ENCODE peak calls at places on chromosomes 4 and X, in six cellular contexts. N is thyroid gland, H is sigmoid colon, Y is mammary epithelial cell, U is neural progenitor cell, A is H1. X is an unnamed sample.

GRCh38 chr4:20698382-20698781 is 1.9 kb upstream of the PACRGL start:
- DNase-seq in N (no peak), H (no peak), Y (peak; percentile 22), U (no peak), A (no peak), X (no peak)

GRCh38 chr4:179307297-179308136 is 1865.3 kb upstream of the AGA start:
- DNase-seq in N (no peak), H (no peak), Y (peak; percentile 15), U (peak; percentile 71), A (no peak), X (peak; percentile 72)

GRCh38 chr4:85147481-85148076 is 181.1 kb upstream of the WDFY3 start:
- DNase-seq in N (peak; percentile 31), H (peak; percentile 80), Y (peak; percentile 41), U (peak; percentile 69), A (no peak), X (no peak)

GRCh38 chrX:109922183-109922582 is 80.7 kb upstream of the TMEM164 start:
- DNase-seq in N (no peak), H (no peak), Y (no peak), U (no peak), A (no peak), X (no peak)

GRCh38 chr4:165874072-165874798 is 1.2 kb downstream of the TLL1 start:
- DNase-seq in N (peak; percentile 4), H (no peak), Y (peak; percentile 50), U (peak; percentile 26), A (no peak), X (no peak)

GRCh38 chrX:117854806-117855205 is 261.8 kb downstream of the KLHL13 start:
- DNase-seq in N (no peak), H (no peak), Y (no peak), U (no peak), A (no peak), X (no peak)

GRCh38 chrX:133325422-133325821 is 89.9 kb downstream of the GPC4 start:
- DNase-seq in N (no peak), H (no peak), Y (no peak), U (no peak), A (no peak), X (no peak)

GRCh38 chr4:166318810-166319525 is 445.9 kb downstream of the TLL1 start:
- DNase-seq in N (no peak), H (no peak), Y (peak; percentile 81), U (no peak), A (no peak), X (no peak)

GRCh38 chr4:8653326-8654000 is 60.9 kb downstream of the CPZ start:
- DNase-seq in N (no peak), H (peak; percentile 46), Y (no peak), U (no peak), A (no peak), X (no peak)

GRCh38 chrX:30863969-30864368 is 25.1 kb downstream of the TAB3 start:
- DNase-seq in N (no peak), H (no peak), Y (no peak), U (no peak), A (no peak), X (no peak)

GRCh38 chr4:163367651-163368050 is 24.0 kb downstream of the NPY5R start:
- DNase-seq in N (no peak), H (no peak), Y (peak; percentile 84), U (no peak), A (no peak), X (no peak)
- H3K36me3 ChIP-seq in N (no peaks in the 10 kb centered on the region), H (no peaks in the 10 kb centered on the region), Y (no peaks in the 10 kb centered on the region), U (no peaks in the 10 kb centered on the region), A (no peaks in the 10 kb centered on the region), X (no peaks in the 10 kb centered on the region)

DNA sequence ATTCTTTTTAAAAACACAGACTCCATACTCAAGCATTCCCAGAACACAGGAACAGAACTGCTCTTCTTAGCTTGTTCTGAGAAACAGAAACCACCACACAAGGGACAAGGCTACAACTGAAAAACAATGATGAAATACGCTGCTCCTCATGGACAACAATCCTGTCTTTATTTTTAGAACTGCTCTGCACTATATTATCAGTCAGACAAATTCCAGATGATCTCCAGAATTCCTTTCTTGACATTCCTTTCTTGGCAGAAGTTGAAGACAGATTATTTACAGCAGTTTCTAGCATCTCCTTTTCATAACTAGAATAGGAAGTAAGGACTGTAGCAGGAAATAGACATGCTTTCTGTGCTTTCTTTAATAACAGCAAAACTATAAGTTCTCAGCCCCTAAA is 36.1 kb downstream of the ANTXR2 start:
- DNase-seq in N (no peak), H (no peak), Y (no peak), U (no peak), A (no peak), X (no peak)
- H3K4me3 ChIP-seq in N (no peak overlapping the region), H (peak overlapping the region; percentile 15), Y (no peak overlapping the region), U (no peak overlapping the region), A (no peak overlapping the region), X (no peak overlapping the region)

GRCh38 chr4:74447636-74448233 is 2.8 kb downstream of the AREG start:
- DNase-seq in N (no peak), H (no peak), Y (no peak), U (no peak), A (no peak), X (no peak)

GRCh38 chr4:74450298-74450683 is 5.4 kb downstream of the AREG start:
- DNase-seq in N (no peak), H (no peak), Y (no peak), U (no peak), A (no peak), X (no peak)

GRCh38 chr4:74446896-74447295 is 2.0 kb downstream of the AREG start:
- DNase-seq in N (no peak), H (no peak), Y (no peak), U (no peak), A (no peak), X (no peak)

GRCh38 chr4:74451214-74451661 is 6.3 kb downstream of the AREG start:
- DNase-seq in N (no peak), H (no peak), Y (peak; percentile 63), U (no peak), A (no peak), X (no peak)

DNA sequence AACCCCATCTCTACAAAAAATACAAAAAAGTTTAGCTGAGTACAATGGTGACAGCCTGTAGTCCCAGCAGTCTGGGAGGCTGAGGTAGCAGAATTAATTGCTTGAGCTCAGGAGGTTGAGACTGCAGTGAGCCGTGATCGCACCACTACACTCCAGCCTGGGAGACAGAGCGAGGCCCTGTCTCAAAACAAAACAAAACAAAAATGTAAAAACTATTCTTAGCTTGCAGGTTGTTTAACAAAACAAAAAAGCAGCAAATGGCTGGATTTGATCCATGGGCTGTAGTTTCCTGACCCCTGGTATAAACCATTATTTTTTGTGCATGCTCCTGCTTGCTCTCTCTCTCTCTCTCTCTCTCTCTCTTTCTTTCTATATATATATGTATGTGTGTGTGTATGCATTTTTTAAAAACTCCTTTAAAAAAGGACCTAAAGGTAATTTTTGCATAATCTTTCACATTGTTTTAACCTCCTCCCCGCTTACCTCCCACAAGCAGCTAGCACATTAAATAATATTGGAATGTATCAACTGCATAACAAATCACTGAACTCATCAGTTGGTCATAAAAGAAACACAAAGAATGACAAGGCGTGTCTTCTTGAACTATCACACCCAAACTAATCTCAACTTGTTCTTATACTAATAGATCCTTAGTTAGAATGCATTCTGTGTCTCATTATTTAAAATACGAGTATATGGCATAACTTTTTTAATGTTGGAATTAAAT is 4.8 kb downstream of the AREG start:
- DNase-seq in N (peak; percentile 6), H (no peak), Y (peak; percentile 69), U (no peak), A (no peak), X (no peak)
- H3K36me3 ChIP-seq in N (no peaks in the 10 kb centered on the region), H (no peaks in the 10 kb centered on the region), Y (peaks cover 55% of the 10 kb centered on the region), U (no peaks in the 10 kb centered on the region), A (no peaks in the 10 kb centered on the region), X (no peaks in the 10 kb centered on the region)

DNA sequence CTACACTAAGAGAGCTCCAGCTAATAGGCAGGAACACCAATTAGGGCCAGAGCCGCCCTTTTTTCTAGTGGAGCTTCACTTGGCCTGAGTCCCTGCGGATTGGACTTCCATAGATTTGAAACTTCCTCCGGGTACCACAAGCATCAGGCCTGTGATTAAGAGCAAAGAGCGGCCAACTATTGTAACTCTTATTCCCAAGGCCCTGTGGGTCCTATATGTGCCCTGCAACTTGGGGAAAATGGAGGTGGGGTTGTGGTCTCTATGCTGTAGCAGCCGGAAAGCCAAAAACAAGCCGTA is at the start of gene NCBP2L:
- DNase-seq in N (no peak), H (no peak), Y (no peak), U (no peak), A (no peak), X (no peak)
- H3K4me3 ChIP-seq in N (peak within 1 kb of the TSS; percentile 38), H (peak within 1 kb of the TSS; percentile 64), Y (peak within 1 kb of the TSS; percentile 60), U (peak within 1 kb of the TSS; percentile 56), A (peak within 1 kb of the TSS; percentile 37), X (no peak within 1 kb of the TSS)

GRCh38 chr4:1948232-1948631 is 60.5 kb downstream of the NELFA start:
- DNase-seq in N (no peak), H (no peak), Y (no peak), U (no peak), A (no peak), X (no peak)
- H3K36me3 ChIP-seq in N (no peaks in the 10 kb centered on the region), H (peaks cover 3% of the 10 kb centered on the region), Y (peaks cover 12% of the 10 kb centered on the region), U (no peaks in the 10 kb centered on the region), A (peaks cover 12% of the 10 kb centered on the region), X (no peaks in the 10 kb centered on the region)